ENCODE peak calls at places on chromosomes 16 and 17, in four cellular contexts. B is K562, Q is HepG2, M is H1. D is an unnamed sample.

GRCh38 chr16:83338941-83339340 is 468.8 kb upstream of the HSBP1 start:
- DNase-seq in B (no peak), Q (no peak), M (no peak), D (no peak)

GRCh38 chr16:70158261-70158939 is 15.2 kb upstream of the CLEC18C start:
- DNase-seq in B (peak), Q (no peak), M (no peak), D (peak)

GRCh38 chr16:88706288-88706964 is at the start of the genes CTU2 and RNF166:
- DNase-seq in B (peak), Q (peak), M (peak), D (peak)

GRCh38 chr16:20879175-20880053 is 20.7 kb downstream of the DCUN1D3 start:
- DNase-seq in B (no peak), Q (peak), M (no peak), D (peak)

GRCh38 chr17:79970576-79971068 is 65.0 kb downstream of the TBC1D16 start:
- DNase-seq in B (no peak), Q (peak), M (no peak), D (peak)

GRCh38 chr17:77884019-77884418 is 74.5 kb upstream of the TNRC6C start:
- DNase-seq in B (no peak), Q (no peak), M (no peak), D (no peak)

GRCh38 chr16:894136-894535 is 76.6 kb downstream of the LMF1 start:
- DNase-seq in B (no peak), Q (no peak), M (no peak), D (no peak)

GRCh38 chr16:77579283-77579985 is 142.9 kb upstream of the NUDT7 start:
- DNase-seq in B (no peak), Q (no peak), M (no peak), D (peak)

GRCh38 chr17:17125136-17126084 is 80.7 kb downstream of the PLD6 start:
- DNase-seq in B (no peak), Q (no peak), M (no peak), D (no peak)

GRCh38 chr16:48559462-48560211 is 50.3 kb downstream of the N4BP1 start:
- DNase-seq in B (no peak), Q (no peak), M (no peak), D (no peak)

GRCh38 chr16:54805648-54806047 is 125.0 kb upstream of the IRX5 start:
- DNase-seq in B (no peak), Q (peak), M (no peak), D (no peak)

GRCh38 chr16:29899516-29900101 is at the start of gene SEZ6L2:
- DNase-seq in B (peak), Q (peak), M (peak), D (peak)

GRCh38 chr17:11077673-11078072 is 163.3 kb upstream of the SHISA6 start:
- DNase-seq in B (no peak), Q (no peak), M (no peak), D (no peak)

GRCh38 chr17:82820278-82821251 is 19.3 kb downstream of the ZNF750 start:
- DNase-seq in B (no peak), Q (no peak), M (no peak), D (peak)

GRCh38 chr16:66596986-66597848 is 7.3 kb upstream of the CMTM3 start:
- DNase-seq in B (no peak), Q (no peak), M (no peak), D (no peak)

GRCh38 chr17:17757391-17757791 is 76.1 kb downstream of the RAI1 start:
- DNase-seq in B (no peak), Q (no peak), M (no peak), D (no peak)

GRCh38 chr17:72971513-72971880 is 121.0 kb downstream of the SLC39A11 start:
- DNase-seq in B (no peak), Q (no peak), M (no peak), D (no peak)
- TF ChIP-seq RNF2 in B (no peak), Q (no peak), M (no peak), D (no peak)

DNA sequence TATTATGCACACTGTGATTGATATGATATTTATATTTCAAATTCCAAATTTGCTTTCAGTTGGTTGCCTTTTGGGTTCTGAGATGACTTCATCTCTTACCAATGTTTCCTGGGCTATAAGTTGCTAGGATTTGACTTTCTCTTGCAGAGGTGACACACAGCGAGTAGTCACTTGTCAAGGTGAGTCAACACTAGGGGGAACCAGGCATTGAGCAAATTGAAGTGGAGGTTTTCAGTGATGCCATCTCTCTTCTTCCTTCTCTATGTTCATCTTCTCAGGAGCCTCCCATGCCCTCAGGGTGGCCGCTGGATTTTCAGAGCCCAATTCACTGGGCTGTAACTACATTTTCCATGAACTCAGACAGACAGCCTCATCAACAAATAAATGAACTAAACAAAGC is 6.0 kb upstream of the CPD start:
- DNase-seq in B (no peak), Q (no peak), M (no peak), D (peak)
- TF ChIP-seq HDAC2 in B (no peak), Q (no peak), M (no peak), D (no peak)

GRCh38 chr16:49749816-49750215 is 106.1 kb downstream of the ZNF423 start:
- DNase-seq in B (no peak), Q (no peak), M (no peak), D (no peak)

GRCh38 chr16:49748322-49748721 is 107.6 kb downstream of the ZNF423 start:
- DNase-seq in B (no peak), Q (no peak), M (no peak), D (no peak)

GRCh38 chr16:49747654-49748053 is 108.3 kb downstream of the ZNF423 start:
- DNase-seq in B (no peak), Q (no peak), M (no peak), D (no peak)

GRCh38 chr16:49754495-49755290 is 101.2 kb downstream of the ZNF423 start:
- DNase-seq in B (no peak), Q (no peak), M (peak), D (no peak)

DNA sequence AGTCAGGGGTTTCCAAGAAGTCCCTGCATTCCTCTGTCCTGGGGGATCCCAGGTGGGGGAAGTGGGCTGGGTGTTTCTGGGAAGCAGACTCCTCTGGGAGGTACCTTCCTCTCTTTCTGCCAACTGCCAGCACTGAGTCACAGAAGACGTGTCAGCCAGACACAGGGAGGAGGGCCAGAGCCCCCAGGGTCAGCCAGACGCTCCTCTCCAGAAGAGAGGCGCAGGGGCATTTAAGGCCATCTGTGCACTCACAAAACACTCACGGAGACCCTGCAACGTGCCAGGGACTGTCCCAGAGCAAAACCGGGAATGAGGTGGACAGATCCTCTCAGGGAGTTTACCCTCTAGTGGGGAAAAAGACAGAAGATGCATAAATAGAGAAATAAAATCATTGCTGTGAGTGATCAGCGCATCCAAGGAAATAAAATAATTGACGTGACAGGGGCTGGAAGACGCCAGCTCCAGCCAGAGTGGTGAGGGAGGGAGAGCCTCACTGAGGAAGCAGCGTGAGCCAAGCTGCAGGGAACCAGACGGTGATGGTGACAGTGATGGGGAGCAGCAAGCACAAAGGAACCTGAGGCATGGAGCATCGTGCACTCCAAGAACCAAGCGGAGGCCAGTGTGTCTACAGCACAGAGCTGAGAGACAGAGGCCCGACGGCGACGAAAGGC is 105.4 kb downstream of the ZNF423 start:
- DNase-seq in B (no peak), Q (no peak), M (no peak), D (no peak)
- TF ChIP-seq RNF2 in B (no peak), Q (no peak), M (no peak), D (no peak)

GRCh38 chr17:40563371-40564052 is 1.8 kb downstream of the CCR7 start:
- DNase-seq in B (no peak), Q (no peak), M (no peak), D (no peak)
- TF ChIP-seq HDAC2 in B (no peak), Q (no peak), M (no peak), D (no peak)

DNA sequence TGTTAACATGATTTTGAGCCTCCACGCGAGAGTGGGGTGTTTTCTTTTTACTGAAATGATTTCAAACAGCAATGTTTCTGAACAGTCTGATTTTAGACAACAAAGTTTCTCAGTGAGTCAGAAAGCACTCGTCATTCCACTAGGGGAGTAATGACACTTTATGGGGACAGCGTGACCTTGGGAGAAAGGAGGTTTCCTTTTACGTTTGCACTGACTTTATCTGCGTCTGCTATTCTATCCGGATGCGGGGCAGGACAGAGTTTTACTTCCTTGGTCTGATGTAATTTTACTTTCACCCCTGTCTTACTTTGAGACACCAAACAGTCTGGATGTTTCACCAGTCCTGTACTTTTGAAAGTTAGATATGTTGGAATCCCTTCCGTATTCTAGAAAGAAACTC is 20.7 kb downstream of the SLC47A1 start:
- DNase-seq in B (no peak), Q (peak), M (no peak), D (no peak)
- TF ChIP-seq RNF2 in B (no peak), Q (no peak), M (no peak), D (no peak)